ENCODE peak calls at places on chromosome 11, in six cellular contexts. P is cardiac fibroblast, S is H7, K is IMR-90, G is cardiac muscle cell, R is iPS DF 6.9. N is an unnamed sample.

GRCh38 chr11:102312656-102313055 is 4.6 kb upstream of the BIRC3 start:
- DNase-seq in G (no peak), R (no peak), K (peak; percentile 40), P (peak; percentile 27), S (no peak), N (no peak)

GRCh38 chr11:43735931-43736330 is 55.4 kb downstream of the HSD17B12 start:
- DNase-seq in R (no peak), G (no peak), K (peak; percentile 71), S (no peak), P (peak; percentile 47), N (peak; percentile 7)

GRCh38 chr11:103257360-103257759 is 148.1 kb downstream of the DYNC2H1 start:
- DNase-seq in K (peak; percentile 49), R (peak; percentile 5), G (peak; percentile 6), P (peak; percentile 36), S (peak; percentile 26), N (no peak)

GRCh38 chr11:122317337-122317736 is 201.3 kb upstream of the BLID start:
- DNase-seq in P (peak; percentile 68), K (peak; percentile 87), S (no peak), G (no peak), R (no peak), N (no peak)

GRCh38 chr11:62605467-62605866 is 3.8 kb upstream of the MTA2 start:
- DNase-seq in G (no peak), K (no peak), P (no peak), R (no peak), S (no peak), N (no peak)

GRCh38 chr11:121426476-121427454 is 25.3 kb upstream of the SORL1 start:
- DNase-seq in G (peak; percentile 55), R (no peak), K (no peak), P (no peak), S (peak; percentile 91), N (no peak)

GRCh38 chr11:61967177-61967923 is at the start of gene FTH1:
- DNase-seq in R (peak; percentile 60), S (peak; percentile 99), P (peak; percentile 97), K (peak; percentile 88), G (peak; percentile 95), N (no peak)

GRCh38 chr11:73140213-73141030 is 1.7 kb downstream of the FCHSD2 start:
- DNase-seq in P (peak; percentile 33), K (peak; percentile 52), G (peak; percentile 69), S (peak; percentile 73), R (no peak), N (no peak)

GRCh38 chr11:61071208-61071681 is 31.0 kb upstream of the CD5 start:
- DNase-seq in P (no peak), S (no peak), R (no peak), G (no peak), K (no peak), N (no peak)

GRCh38 chr11:28140689-28141455 is 32.7 kb downstream of the METTL15 start:
- DNase-seq in K (no peak), S (no peak), P (no peak), R (no peak), G (no peak), N (peak; percentile 33)

GRCh38 chr11:2470495-2470894 is 25.7 kb downstream of the KCNQ1 start:
- DNase-seq in S (peak; percentile 22), R (no peak), G (no peak), K (no peak), P (no peak), N (no peak)

GRCh38 chr11:82986491-82986890 is 85.0 kb downstream of the DDIAS start:
- DNase-seq in P (no peak), R (no peak), K (no peak), G (no peak), S (no peak), N (no peak)

GRCh38 chr11:45900916-45901617 is 6.0 kb downstream of the FREY1 start:
- DNase-seq in S (peak; percentile 67), G (no peak), R (no peak), K (no peak), P (no peak), N (no peak)

GRCh38 chr11:69321877-69322350 is 28.0 kb downstream of the MYEOV start:
- DNase-seq in P (peak; percentile 65), G (no peak), K (peak; percentile 96), R (no peak), S (no peak), N (peak; percentile 72)

GRCh38 chr11:20238712-20239111 is 78.4 kb upstream of the DBX1 start:
- DNase-seq in S (no peak), P (no peak), R (no peak), K (no peak), G (no peak), N (no peak)

GRCh38 chr11:100830295-100830694 is 143.2 kb downstream of the ARHGAP42 start:
- DNase-seq in S (no peak), P (peak; percentile 29), R (no peak), K (no peak), G (peak; percentile 61), N (no peak)

GRCh38 chr11:1890856-1891830 is 552 bp downstream of the PRR33 start:
- DNase-seq in R (no peak), G (no peak), K (no peak), P (no peak), S (peak; percentile 65), N (no peak)

GRCh38 chr11:110918351-110918750 is 206.1 kb upstream of the ARHGAP20 start:
- DNase-seq in K (no peak), S (no peak), G (no peak), R (no peak), P (no peak), N (no peak)

GRCh38 chr11:64883575-64883974 is 5.2 kb upstream of the EHD1 start:
- DNase-seq in G (no peak), P (no peak), R (no peak), K (no peak), S (no peak), N (no peak)

GRCh38 chr11:27718853-27719574 is 18.8 kb upstream of the BDNF start:
- DNase-seq in P (peak; percentile 55), G (peak; percentile 87), K (peak; percentile 65), R (no peak), S (peak; percentile 80), N (no peak)

GRCh38 chr11:44630511-44631210 is 65.2 kb downstream of the CD82 start:
- DNase-seq in G (no peak), K (no peak), P (no peak), S (peak; percentile 12), R (no peak), N (no peak)

GRCh38 chr11:15696069-15696468 is 581.3 kb downstream of the INSC start:
- DNase-seq in S (no peak), G (no peak), K (no peak), R (no peak), P (no peak), N (no peak)

GRCh38 chr11:101436511-101437142 is 147.2 kb downstream of the TRPC6 start:
- DNase-seq in S (peak; percentile 58), G (peak; percentile 71), P (peak; percentile 51), R (peak; percentile 52), K (peak; percentile 49), N (no peak)

GRCh38 chr11:44608654-44609027 is 43.2 kb downstream of the CD82 start:
- DNase-seq in G (no peak), R (no peak), P (no peak), K (no peak), S (no peak), N (no peak)

GRCh38 chr11:102287963-102288744 is 29.1 kb upstream of the BIRC3 start:
- DNase-seq in R (peak; percentile 73), S (peak; percentile 80), K (peak; percentile 82), P (peak; percentile 87), G (peak; percentile 88), N (no peak)

GRCh38 chr11:16911658-16912057 is 102.6 kb downstream of the PLEKHA7 start:
- DNase-seq in K (no peak), P (no peak), G (no peak), S (no peak), R (no peak), N (no peak)

GRCh38 chr11:125236072-125236825 is 71.7 kb downstream of the PKNOX2 start:
- DNase-seq in K (no peak), S (peak; percentile 73), P (no peak), R (no peak), G (no peak), N (no peak)

GRCh38 chr11:1755344-1756023 is 5.1 kb upstream of the IFITM10 start:
- DNase-seq in K (no peak), G (peak; percentile 46), S (peak; percentile 43), R (no peak), P (no peak), N (no peak)

GRCh38 chr11:131691558-131692041 is 321.2 kb downstream of the NTM start:
- DNase-seq in S (peak; percentile 98), R (no peak), G (peak; percentile 60), K (peak; percentile 11), P (peak; percentile 41), N (no peak)

DNA sequence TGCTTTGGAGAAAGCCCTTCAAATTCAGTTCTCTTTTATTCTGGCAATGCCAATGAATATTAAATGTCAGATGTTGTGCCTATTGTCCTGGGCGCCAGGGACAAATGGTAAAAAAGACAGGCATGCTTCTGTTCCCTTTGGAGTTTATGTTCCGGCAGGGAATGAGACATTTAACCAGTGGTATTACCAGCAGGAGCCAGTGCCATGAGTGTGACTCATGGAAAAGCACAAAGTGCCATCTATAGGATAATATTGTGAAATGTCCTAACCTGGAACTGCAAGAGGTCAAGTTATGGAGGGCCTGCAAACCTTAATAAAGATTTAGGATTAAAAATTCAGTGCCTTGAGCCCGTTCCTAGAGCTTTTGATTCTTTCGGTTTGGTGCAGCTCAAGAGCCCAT is 39.5 kb downstream of the REXO2 start:
- DNase-seq in P (peak; percentile 12), R (no peak), S (no peak), K (no peak), G (no peak), N (no peak)
- H3K4me3 ChIP-seq in P (no peak overlapping the region), R (no peak overlapping the region), S (no peak overlapping the region), K (no peak overlapping the region), G (no peak overlapping the region), N (no peak overlapping the region)

GRCh38 chr11:117874910-117875396 is 1.5 kb downstream of the FXYD6 start:
- DNase-seq in K (no peak), R (no peak), P (no peak), G (no peak), S (no peak), N (no peak)
- H3K4me3 ChIP-seq in K (no peak overlapping the region), R (no peak overlapping the region), P (no peak overlapping the region), G (peak overlapping the region; percentile 81), S (no peak overlapping the region), N (no peak overlapping the region)

DNA sequence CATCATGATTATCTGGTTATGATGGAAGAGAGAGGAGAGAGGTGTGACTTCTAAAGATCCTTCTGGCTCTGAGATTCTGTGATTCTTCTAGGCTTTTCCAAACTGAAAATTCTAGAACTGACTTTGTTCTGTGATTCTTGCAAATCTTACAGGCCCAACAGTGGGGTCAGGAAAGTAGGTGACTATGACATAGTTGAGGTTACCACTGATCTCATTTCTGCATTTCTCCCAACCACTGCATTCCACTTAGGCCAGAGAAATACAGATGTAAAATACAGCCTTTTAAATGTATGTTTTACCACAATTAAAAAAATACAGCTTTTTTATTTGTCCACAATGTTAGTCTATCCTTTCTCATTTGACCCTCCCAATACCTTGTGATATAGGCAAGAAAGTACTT is 83.7 kb downstream of the STIM1 start:
- DNase-seq in S (no peak), P (peak; percentile 80), R (no peak), G (no peak), K (peak; percentile 95), N (no peak)
- H3K4me3 ChIP-seq in S (no peak overlapping the region), P (no peak overlapping the region), R (no peak overlapping the region), G (no peak overlapping the region), K (no peak overlapping the region), N (no peak overlapping the region)

DNA sequence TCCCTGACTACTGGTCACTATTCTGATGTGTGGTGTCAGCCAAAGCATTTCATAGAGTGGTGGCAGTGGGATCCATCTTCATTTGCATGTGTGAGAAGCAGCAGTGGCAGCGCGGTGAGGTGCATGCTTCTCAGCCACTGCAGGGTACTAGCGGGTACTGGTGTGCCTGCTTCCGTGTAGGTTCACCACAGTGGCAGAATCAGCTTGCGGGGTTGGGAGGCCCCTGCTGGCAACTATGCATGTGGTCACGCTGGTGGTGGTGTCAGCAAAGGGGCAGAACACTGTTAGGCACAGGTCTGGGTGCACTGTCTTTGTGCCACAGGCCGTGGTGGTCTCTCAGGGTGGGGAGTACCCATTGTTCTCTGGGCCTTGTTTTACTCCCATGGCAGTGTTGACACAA is 286.4 kb upstream of the TENM4 start:
- DNase-seq in K (no peak), G (no peak), R (no peak), S (no peak), P (no peak), N (no peak)
- H3K4me3 ChIP-seq in K (no peak overlapping the region), G (no peak overlapping the region), R (no peak overlapping the region), S (no peak overlapping the region), P (no peak overlapping the region), N (no peak overlapping the region)